ENCODE peak calls at places on chromosome 4, in nine cellular contexts. W is thyroid gland, U is bronchial epithelial cell, A is ovary, M is suprapubic skin, Q is IMR-90, X is choroid plexus epithelial cell, F is Caco-2, Z is fibroblast of mammary gland. V is an unnamed sample.

GRCh38 chr4:101787917-101788316 is 2.6 kb upstream of the BANK1 start:
- DNase-seq in W (no peak), U (no peak), A (no peak), M (no peak), Q (no peak), X (peak; percentile 5), F (no peak), Z (no peak), V (no peak)

GRCh38 chr4:70913947-70914445 is 11.8 kb downstream of the MOB1B start:
- DNase-seq in W (no peak), U (peak; percentile 24), A (no peak), M (no peak), Q (peak; percentile 86), X (no peak), F (no peak), Z (peak; percentile 47), V (peak; percentile 3)

GRCh38 chr4:21819086-21819485 is 129.5 kb downstream of the KCNIP4 start:
- DNase-seq in W (peak; percentile 37), U (no peak), A (no peak), M (no peak), Q (no peak), X (peak; percentile 85), F (no peak), Z (peak; percentile 33), V (peak; percentile 64)

GRCh38 chr4:186027405-186027804 is 41.6 kb upstream of the TLR3 start:
- DNase-seq in W (no peak), U (peak; percentile 75), A (no peak), M (no peak), Q (no peak), X (no peak), F (no peak), Z (no peak), V (no peak)

GRCh38 chr4:151012836-151013235 is 2.2 kb downstream of the LRBA start:
- DNase-seq in W (peak; percentile 25), U (peak; percentile 59), A (no peak), M (no peak), Q (no peak), X (no peak), F (no peak), Z (no peak), V (no peak)

GRCh38 chr4:87270144-87270543 is 49.7 kb upstream of the KLHL8 start:
- DNase-seq in W (no peak), U (peak; percentile 55), A (no peak), M (no peak), Q (peak; percentile 52), X (peak; percentile 81), F (peak; percentile 42), Z (peak; percentile 59), V (peak; percentile 76)

GRCh38 chr4:128924951-128925350 is 115.5 kb downstream of the JADE1 start:
- DNase-seq in W (no peak), U (peak; percentile 70), A (no peak), M (no peak), Q (peak; percentile 31), X (peak; percentile 2), F (no peak), Z (peak; percentile 18), V (peak; percentile 16)

GRCh38 chr4:26568446-26568994 is 15.4 kb upstream of the TBC1D19 start:
- DNase-seq in W (no peak), U (peak; percentile 81), A (no peak), M (no peak), Q (peak; percentile 95), X (peak; percentile 82), F (peak; percentile 12), Z (peak; percentile 91), V (peak; percentile 75)

GRCh38 chr4:139295317-139296299 is 5.7 kb upstream of the NAA15 start:
- DNase-seq in W (peak; percentile 98), U (peak; percentile 81), A (peak; percentile 99), M (peak; percentile 99), Q (peak; percentile 91), X (peak; percentile 96), F (peak; percentile 96), Z (peak; percentile 88), V (peak; percentile 94)
- H3K4me3 ChIP-seq in W (peak overlapping the region; percentile 97), U (peak overlapping the region; percentile 52), A (peak overlapping the region; percentile 83), M (peak overlapping the region; percentile 94), Q (peak overlapping the region; percentile 89), X (peak overlapping the region; percentile 92), F (peak overlapping the region; percentile 88), Z (peak overlapping the region; percentile 88), V (peak overlapping the region; percentile 77)

GRCh38 chr4:54517793-54518444 is 139.8 kb upstream of the KIT start:
- DNase-seq in W (no peak), U (no peak), A (no peak), M (no peak), Q (no peak), X (no peak), F (no peak), Z (no peak), V (no peak)
- TF ChIP-seq CTCF in W (no peak), U (no peak), A (no peak), M (no peak), Q (no peak), X (no peak), F (no peak), Z (no peak), V (no peak)

GRCh38 chr4:94455081-94455480 is 3.3 kb downstream of the PDLIM5 start:
- DNase-seq in W (peak; percentile 37), U (peak; percentile 70), A (peak; percentile 47), M (peak; percentile 86), Q (peak; percentile 88), X (peak; percentile 86), F (peak; percentile 50), Z (peak; percentile 87), V (peak; percentile 88)
- H3K4me3 ChIP-seq in W (no peak overlapping the region), U (no peak overlapping the region), A (peak overlapping the region; percentile 92), M (peak overlapping the region; percentile 100), Q (no peak overlapping the region), X (peak overlapping the region; percentile 87), F (no peak overlapping the region), Z (no peak overlapping the region), V (peak overlapping the region; percentile 87)

GRCh38 chr4:48105230-48105629 is 28.8 kb downstream of the TXK start:
- DNase-seq in W (no peak), U (no peak), A (no peak), M (no peak), Q (no peak), X (no peak), F (no peak), Z (no peak), V (no peak)

GRCh38 chr4:48112017-48112667 is 21.9 kb downstream of the TXK start:
- DNase-seq in W (no peak), U (peak; percentile 38), A (no peak), M (no peak), Q (peak; percentile 45), X (no peak), F (no peak), Z (peak; percentile 12), V (no peak)

GRCh38 chr4:48110452-48110978 is 23.5 kb downstream of the TXK start:
- DNase-seq in W (no peak), U (no peak), A (no peak), M (no peak), Q (no peak), X (no peak), F (no peak), Z (no peak), V (no peak)

GRCh38 chr4:48108309-48109073 is 25.6 kb downstream of the TXK start:
- DNase-seq in W (no peak), U (no peak), A (no peak), M (no peak), Q (no peak), X (no peak), F (no peak), Z (no peak), V (no peak)

DNA sequence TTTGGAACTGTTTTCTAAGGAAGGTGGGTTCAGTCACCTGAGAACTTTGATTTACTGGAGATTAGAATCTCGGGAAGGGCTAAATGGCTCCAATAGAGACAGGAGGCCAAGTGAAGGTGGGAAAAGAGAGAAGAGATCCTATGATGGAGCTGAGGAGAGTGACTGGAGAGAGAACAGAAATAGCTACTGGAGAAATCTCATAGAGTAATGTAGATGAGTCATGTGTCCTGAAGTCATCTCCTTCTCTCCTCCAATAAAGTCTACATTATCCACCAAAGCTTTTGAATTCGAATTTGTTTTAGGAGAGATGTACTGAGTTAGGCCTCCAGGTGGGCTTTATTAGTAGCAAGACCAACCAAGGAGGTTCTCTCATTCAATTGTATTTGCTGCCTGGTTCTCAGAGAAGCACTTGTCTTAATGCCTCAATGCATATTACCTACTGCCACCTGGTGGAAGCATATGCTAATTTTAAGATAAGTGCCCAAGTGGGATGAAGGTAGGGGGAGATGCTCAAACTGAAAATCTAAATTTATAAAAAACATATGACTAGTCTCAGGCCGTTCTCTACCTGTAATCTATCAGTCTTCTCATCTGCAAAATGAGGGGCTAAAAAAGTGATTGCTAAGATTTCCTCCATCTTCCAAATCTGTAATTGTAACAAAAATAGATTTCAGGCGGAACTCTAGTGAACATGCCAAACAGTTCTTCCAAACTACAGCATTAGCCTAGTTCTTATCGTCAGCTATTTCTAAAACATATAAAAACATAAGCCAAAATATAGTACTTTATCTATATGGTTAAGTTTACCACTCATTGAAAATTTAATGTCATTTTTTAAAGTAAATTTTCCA is 24.4 kb downstream of the TXK start:
- DNase-seq in W (no peak), U (peak; percentile 71), A (no peak), M (no peak), Q (peak; percentile 40), X (peak; percentile 74), F (peak; percentile 66), Z (peak; percentile 49), V (peak; percentile 59)
- TF ChIP-seq CTCF in W (peak; percentile 68), U (peak; percentile 66), A (no peak), M (peak; percentile 37), Q (peak; percentile 44), X (peak; percentile 69), F (peak; percentile 63), Z (peak; percentile 65), V (peak; percentile 64)

GRCh38 chr4:104743141-104743748 is 248.6 kb upstream of the CXXC4 start:
- DNase-seq in W (no peak), U (no peak), A (no peak), M (no peak), Q (no peak), X (no peak), F (no peak), Z (no peak), V (no peak)
- H3K4me3 ChIP-seq in W (no peak overlapping the region), U (no peak overlapping the region), A (no peak overlapping the region), M (no peak overlapping the region), Q (no peak overlapping the region), X (no peak overlapping the region), F (no peak overlapping the region), Z (no peak overlapping the region), V (no peak overlapping the region)

GRCh38 chr4:134865675-134866074 is 664.1 kb upstream of the PABPC4L start:
- DNase-seq in W (no peak), U (no peak), A (no peak), M (no peak), Q (no peak), X (no peak), F (no peak), Z (no peak), V (no peak)
- TF ChIP-seq CTCF in W (no peak), U (no peak), A (no peak), M (no peak), Q (no peak), X (no peak), F (peak; percentile 1), Z (no peak), V (no peak)

DNA sequence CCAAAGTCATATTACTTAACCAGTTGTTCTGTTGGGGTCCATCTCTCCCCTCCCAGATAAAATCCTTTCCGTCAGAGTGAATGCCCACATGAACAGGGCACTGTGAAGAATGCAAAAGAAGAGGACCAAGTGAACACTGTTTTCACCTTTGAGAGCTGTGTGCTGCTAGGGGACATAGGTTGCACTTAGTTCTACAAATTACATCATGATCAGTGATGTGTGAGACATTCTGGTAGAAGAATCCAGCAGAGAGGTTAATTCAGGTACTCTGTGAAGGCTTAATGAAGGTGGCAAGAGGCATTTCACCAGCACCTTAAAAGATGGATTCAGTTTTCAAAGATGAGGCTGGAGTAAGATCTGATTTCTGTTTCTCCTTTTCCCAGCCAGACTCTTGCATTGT is 10.8 kb downstream of the GAB1 start:
- DNase-seq in W (no peak), U (no peak), A (no peak), M (no peak), Q (no peak), X (no peak), F (no peak), Z (no peak), V (no peak)
- H3K4me3 ChIP-seq in W (no peak overlapping the region), U (no peak overlapping the region), A (no peak overlapping the region), M (no peak overlapping the region), Q (no peak overlapping the region), X (no peak overlapping the region), F (no peak overlapping the region), Z (no peak overlapping the region), V (no peak overlapping the region)